ENCODE peak calls at places on chromosomes 6 and 20, in five cellular contexts. X is ELR; H is HFF-Myc; M is NCI-H774; B is naive thymus-derived CD4-positive, alpha-beta T cell. Q is an unnamed sample.

GRCh38 chr6:134956032-134956431 is 6.1 kb upstream of the ALDH8A1 start:
- DNase-seq in B (no peak), M (no peak), X (peak), H (no peak), Q (no peak)

GRCh38 chr20:46305331-46305972 is 2.8 kb downstream of the CDH22 start:
- DNase-seq in H (no peak), X (no peak), B (no peak), M (no peak), Q (no peak)

GRCh38 chr20:17624070-17624469 is 54.2 kb downstream of the DSTN start:
- DNase-seq in X (no peak), M (no peak), B (no peak), H (no peak), Q (no peak)

GRCh38 chr6:80638222-80639055 is 532.0 kb downstream of the BCKDHB start:
- DNase-seq in B (no peak), H (peak), X (peak), M (peak), Q (peak)

GRCh38 chr6:147868493-147869222 is 360.2 kb downstream of the SAMD5 start:
- DNase-seq in M (no peak), H (peak), X (no peak), B (no peak), Q (no peak)

GRCh38 chr20:53621482-53622246 is 28.0 kb upstream of the ZNF217 start:
- DNase-seq in H (peak), B (no peak), X (peak), M (no peak), Q (no peak)

GRCh38 chr6:15256538-15257222 is 10.8 kb downstream of the JARID2 start:
- DNase-seq in B (no peak), X (no peak), M (no peak), H (no peak), Q (no peak)

GRCh38 chr6:149904661-149905370 is 6.9 kb upstream of the RAET1E start:
- DNase-seq in M (no peak), B (no peak), X (no peak), H (no peak), Q (no peak)

GRCh38 chr6:52588710-52589091 is 11.8 kb upstream of the TRAM2 start:
- DNase-seq in B (no peak), X (no peak), H (no peak), M (no peak), Q (no peak)

GRCh38 chr6:84771732-84772131 is 7.3 kb upstream of the TBX18 start:
- DNase-seq in H (no peak), X (no peak), M (no peak), B (no peak), Q (no peak)

GRCh38 chr6:52491203-52492069 is 71.3 kb downstream of the EFHC1 start:
- DNase-seq in B (no peak), M (no peak), X (peak), H (no peak), Q (no peak)

GRCh38 chr6:12598919-12599318 is 117.6 kb upstream of the PHACTR1 start:
- DNase-seq in B (no peak), X (no peak), M (no peak), H (no peak), Q (no peak)

GRCh38 chr20:40294175-40294574 is 394.9 kb downstream of the MAFB start:
- DNase-seq in H (no peak), M (no peak), X (no peak), B (no peak), Q (no peak)

GRCh38 chr20:61777773-61778484 is 287.8 kb downstream of the TAF4 start:
- DNase-seq in X (no peak), M (no peak), H (no peak), B (no peak), Q (no peak)

GRCh38 chr6:69957990-69958559 is 91.7 kb downstream of the COL19A1 start:
- DNase-seq in B (no peak), H (no peak), X (peak), M (no peak), Q (no peak)

GRCh38 chr6:127328043-127328442 is 15.4 kb downstream of the ECHDC1 start:
- DNase-seq in B (no peak), M (no peak), X (peak), H (no peak), Q (no peak)

GRCh38 chr6:121055572-121056163 is 278.6 kb downstream of the TBC1D32 start:
- DNase-seq in B (peak), M (peak), X (peak), H (peak), Q (no peak)

GRCh38 chr6:142356271-142356938 is 54.6 kb downstream of the ADGRG6 start:
- DNase-seq in B (no peak), H (no peak), M (no peak), X (peak), Q (no peak)

GRCh38 chr6:3212261-3212660 is 15.2 kb downstream of the TUBB2B start:
- DNase-seq in M (no peak), X (no peak), B (no peak), H (no peak), Q (no peak)

GRCh38 chr6:75436869-75437268 is 56.7 kb downstream of the FILIP1 start:
- DNase-seq in H (no peak), X (no peak), B (no peak), M (no peak), Q (no peak)

GRCh38 chr20:49482621-49483017 is at the start of gene KCNB1:
- DNase-seq in M (no peak), X (peak), H (no peak), B (peak), Q (no peak)

GRCh38 chr6:168585441-168585840 is 144.5 kb downstream of the SMOC2 start:
- DNase-seq in X (no peak), M (no peak), B (no peak), H (no peak), Q (no peak)

GRCh38 chr6:81894286-81894685 is 141.8 kb upstream of the TENT5A start:
- DNase-seq in B (no peak), M (no peak), H (no peak), X (peak), Q (no peak)

GRCh38 chr20:5189917-5190316 is 63.1 kb downstream of the CDS2 start:
- DNase-seq in B (no peak), X (no peak), H (no peak), M (no peak), Q (no peak)

GRCh38 chr6:43070028-43070632 is 6.0 kb upstream of the PTK7 start:
- DNase-seq in B (peak), X (peak), H (no peak), M (no peak), Q (no peak)

GRCh38 chr6:31083742-31084354 is 28.5 kb downstream of the C6orf15 start:
- DNase-seq in M (no peak), X (peak), B (peak), H (peak), Q (no peak)

GRCh38 chr20:45878076-45878731 is 2.8 kb upstream of the ZSWIM1 start:
- DNase-seq in M (no peak), H (peak), B (no peak), X (no peak), Q (no peak)

GRCh38 chr6:16257999-16258708 is 19.8 kb downstream of the GMPR start:
- DNase-seq in M (no peak), B (no peak), H (no peak), X (peak), Q (no peak)

GRCh38 chr6:149843051-149843633 is 21.0 kb downstream of the LRP11 start:
- DNase-seq in M (no peak), X (no peak), B (no peak), H (no peak), Q (no peak)

GRCh38 chr6:148934534-148934933 is 187.7 kb downstream of the UST start:
- DNase-seq in M (no peak), X (no peak), H (no peak), B (no peak), Q (no peak)

GRCh38 chr6:125824946-125825786 is 34.4 kb downstream of the NCOA7 start:
- DNase-seq in B (no peak), M (no peak), H (no peak), X (no peak), Q (no peak)

GRCh38 chr20:58593880-58594473 is 57.1 kb upstream of the STX16 start:
- DNase-seq in H (no peak), B (no peak), X (no peak), M (no peak), Q (no peak)

GRCh38 chr6:56148488-56149190 is 98.7 kb downstream of the COL21A1 start:
- DNase-seq in M (no peak), H (no peak), B (no peak), X (no peak), Q (no peak)

GRCh38 chr20:34017610-34018009 is 23.9 kb downstream of the RALY start:
- DNase-seq in B (no peak), X (peak), M (no peak), H (peak), Q (no peak)

GRCh38 chr6:153814136-153814535 is 224.9 kb upstream of the OPRM1 start:
- DNase-seq in H (no peak), M (no peak), B (no peak), X (peak), Q (no peak)

GRCh38 chr6:39852324-39852723 is 60.1 kb downstream of the DAAM2 start:
- DNase-seq in M (no peak), X (no peak), H (no peak), B (no peak), Q (no peak)

GRCh38 chr6:14743465-14744211 is 502.2 kb upstream of the JARID2 start:
- DNase-seq in B (no peak), H (peak), M (no peak), X (peak), Q (no peak)

GRCh38 chr6:112117554-112117953 is 30.2 kb downstream of the FAM229B start:
- DNase-seq in H (peak), B (no peak), X (peak), M (no peak), Q (no peak)

GRCh38 chr6:80366721-80367120 is 260.2 kb downstream of the BCKDHB start:
- DNase-seq in B (no peak), X (no peak), H (peak), M (no peak), Q (no peak)